ENCODE peak calls at places on chromosomes 16 and 17, in eight cellular contexts. E is breast epithelium, P is transverse colon, T is sigmoid colon, V is H1, X is body of pancreas, Z is testis, C is IMR-90. I is an unnamed sample.

GRCh38 chr16:87970206-87970605 is 19.0 kb downstream of the BANP start:
- DNase-seq in C (peak), P (no peak), E (no peak), T (no peak), X (no peak), Z (no peak), V (no peak), I (no peak)

GRCh38 chr17:5164465-5164864 is 27.2 kb downstream of the ZNF594 start:
- DNase-seq in V (no peak), Z (no peak), E (no peak), T (no peak), X (no peak), C (no peak), P (no peak), I (no peak)

GRCh38 chr17:73513426-73513825 is 130.8 kb downstream of the SDK2 start:
- DNase-seq in Z (no peak), X (no peak), E (no peak), P (no peak), T (no peak), C (no peak), V (no peak), I (no peak)

GRCh38 chr17:17146791-17147406 is 59.2 kb downstream of the PLD6 start:
- DNase-seq in X (no peak), C (no peak), P (peak), V (no peak), Z (no peak), E (no peak), T (no peak), I (no peak)

GRCh38 chr17:63398680-63399079 is 47.4 kb downstream of the CYB561 start:
- DNase-seq in V (no peak), E (no peak), P (no peak), C (peak), T (no peak), Z (no peak), X (no peak), I (no peak)

GRCh38 chr17:35068249-35068648 is 4.7 kb upstream of the RFFL start:
- DNase-seq in V (no peak), P (no peak), E (no peak), Z (no peak), C (no peak), X (no peak), T (no peak), I (no peak)

GRCh38 chr17:12691173-12691572 is 25.5 kb downstream of the MYOCD start:
- DNase-seq in V (no peak), T (peak), X (peak), P (no peak), E (no peak), C (peak), Z (no peak), I (no peak)

GRCh38 chr17:63635787-63636186 is 13.6 kb downstream of the MAP3K3 start:
- DNase-seq in Z (no peak), C (no peak), V (no peak), P (no peak), E (no peak), X (no peak), T (no peak), I (no peak)

GRCh38 chr17:3475155-3475808 is 515 bp upstream of the ASPA start:
- DNase-seq in P (no peak), C (no peak), T (no peak), E (no peak), Z (no peak), V (no peak), X (no peak), I (no peak)

GRCh38 chr17:45218895-45219661 is 2.6 kb upstream of the FMNL1 start:
- DNase-seq in Z (peak), X (peak), T (peak), C (peak), V (no peak), E (peak), P (peak), I (peak)

GRCh38 chr16:2471016-2471652 is at the start of gene NTN3:
- DNase-seq in C (no peak), P (no peak), V (no peak), Z (no peak), E (no peak), X (no peak), T (no peak), I (no peak)

GRCh38 chr17:38749222-38750043 is 1.3 kb upstream of the PCGF2 start:
- DNase-seq in Z (peak), T (peak), E (peak), V (no peak), C (peak), P (peak), X (peak), I (peak)

GRCh38 chr17:44205962-44206824 is 6.5 kb upstream of the ATXN7L3 start:
- DNase-seq in E (no peak), P (no peak), Z (no peak), C (no peak), T (no peak), X (no peak), V (no peak), I (no peak)

GRCh38 chr17:44202756-44203155 is 3.1 kb upstream of the ATXN7L3 start:
- DNase-seq in T (no peak), X (no peak), E (no peak), P (no peak), Z (no peak), V (no peak), C (no peak), I (no peak)

GRCh38 chr17:44206825-44207155 is 7.1 kb upstream of the ATXN7L3 start:
- DNase-seq in Z (no peak), X (no peak), C (no peak), E (no peak), V (no peak), T (no peak), P (no peak), I (no peak)

GRCh38 chr17:44203731-44204452 is 4.2 kb upstream of the ATXN7L3 start:
- DNase-seq in X (peak), Z (no peak), V (no peak), E (no peak), C (peak), T (no peak), P (peak), I (no peak)

DNA sequence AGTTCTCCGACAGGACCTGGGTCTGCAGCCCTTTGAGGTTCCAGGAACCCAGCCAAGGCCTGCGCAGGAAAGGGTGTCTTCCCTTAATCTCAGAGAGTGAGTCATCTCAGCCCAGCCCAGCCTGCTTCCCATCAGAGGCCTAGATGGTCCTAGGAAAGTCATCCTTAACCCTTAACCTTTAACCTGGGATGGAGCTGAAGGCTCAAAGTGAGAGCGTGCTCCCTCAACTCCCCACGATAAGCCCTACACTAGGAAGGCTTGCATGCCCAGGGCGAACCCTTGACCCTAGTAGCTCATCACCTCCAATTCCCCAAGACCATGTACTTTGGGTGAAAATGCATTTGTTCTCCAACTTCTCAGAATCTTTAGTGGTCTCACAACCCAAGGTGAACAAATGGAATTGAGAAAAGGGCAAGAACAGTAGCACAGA is 4.8 kb upstream of the ATXN7L3 start:
- DNase-seq in V (no peak), T (no peak), E (no peak), Z (no peak), P (no peak), C (peak), X (no peak), I (no peak)
- TF ChIP-seq POLR2A in V (no peak), T (no peak), E (no peak), Z (no peak), P (no peak), C (no peak), X (no peak), I (no peak)

DNA sequence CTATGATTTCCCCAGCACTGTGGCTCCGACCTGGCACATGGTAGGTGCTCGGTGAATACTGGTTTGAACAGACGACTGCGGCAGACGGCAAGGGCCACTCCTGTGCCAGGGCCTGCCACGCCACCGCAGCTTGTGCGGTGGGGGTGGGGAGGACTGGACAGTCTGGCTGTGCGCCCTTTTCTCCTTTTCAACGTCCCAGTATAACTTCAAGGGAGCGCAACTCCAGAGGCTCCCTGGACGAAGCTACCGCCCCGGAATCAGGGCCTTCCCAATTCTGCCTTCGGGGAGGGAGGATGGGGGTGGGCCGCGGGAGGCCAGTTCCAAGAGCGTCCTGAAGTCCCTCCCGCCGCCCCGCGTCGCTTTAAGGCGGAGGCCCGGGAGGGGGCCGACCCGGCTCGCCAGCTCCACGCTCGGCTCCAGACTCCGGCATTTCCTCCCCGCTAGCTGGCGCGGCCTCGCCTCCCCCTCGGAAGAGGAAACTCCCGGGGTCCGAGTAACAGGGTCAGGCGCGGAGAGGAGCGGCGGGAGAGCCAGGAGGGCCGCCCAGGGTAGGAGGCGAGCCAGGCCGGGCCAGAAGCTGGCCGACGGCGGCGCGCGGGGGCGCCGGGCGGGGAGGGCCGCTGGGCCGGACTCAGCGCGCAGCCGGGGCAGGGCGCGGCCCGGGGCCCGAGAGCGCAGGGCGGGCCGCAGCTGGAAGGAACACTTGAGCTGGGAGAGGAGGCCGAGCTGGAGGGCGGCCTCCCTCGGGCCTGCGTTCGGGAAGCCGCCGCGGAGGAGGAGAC is at the start of gene ITPRIPL2:
- DNase-seq in X (peak), T (peak), V (no peak), E (peak), P (peak), C (peak), Z (peak), I (no peak)
- TF ChIP-seq POLR2A in X (peak), T (peak), V (no peak), E (peak), P (peak), C (peak), Z (no peak), I (peak)

GRCh38 chr17:77957869-77958715 is at the start of gene TNRC6C:
- DNase-seq in E (peak), X (peak), C (peak), V (peak), T (peak), Z (peak), P (peak), I (peak)
- TF ChIP-seq POLR2A in E (peak), X (peak), C (peak), V (peak), T (peak), Z (peak), P (peak), I (peak)

DNA sequence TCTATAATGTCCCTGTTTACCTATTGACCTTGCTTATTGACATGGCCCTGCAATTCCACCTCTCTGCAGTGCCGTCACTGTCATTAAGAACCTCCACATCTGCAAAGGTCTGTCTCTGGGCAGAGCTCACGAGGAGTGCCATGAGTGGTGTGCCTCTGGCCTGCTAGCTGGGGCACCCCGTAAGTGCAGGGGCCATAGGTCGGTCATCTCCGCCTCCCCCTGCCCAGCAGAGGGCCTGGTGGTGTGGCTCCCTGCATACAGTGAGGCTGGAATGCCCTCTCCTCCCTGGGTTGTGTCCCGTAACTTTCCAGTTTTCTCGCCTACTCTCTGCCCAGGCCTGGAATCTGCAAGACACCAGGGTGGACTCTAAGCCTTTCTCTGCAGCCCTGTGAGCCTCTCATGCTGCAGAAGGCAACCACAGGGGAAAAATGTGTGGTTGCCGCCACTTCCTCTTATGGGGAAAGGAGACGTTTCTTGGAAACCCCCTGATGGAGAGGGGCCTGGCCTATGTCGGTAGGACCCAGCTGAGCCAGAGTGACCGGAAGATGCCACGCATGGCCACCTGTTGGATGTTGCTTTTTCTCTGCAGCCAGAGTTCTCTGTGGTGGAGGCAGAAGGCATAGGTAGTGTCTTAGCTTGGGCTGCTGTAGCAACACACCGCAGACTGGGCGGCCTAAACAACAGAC is 2.7 kb upstream of the SNX20 start:
- DNase-seq in V (no peak), E (no peak), C (no peak), X (peak), P (peak), Z (no peak), T (no peak), I (no peak)
- TF ChIP-seq POLR2A in V (no peak), E (no peak), C (no peak), X (no peak), P (no peak), Z (no peak), T (no peak), I (no peak)

GRCh38 chr16:50739031-50739430 is 2.9 kb upstream of the CYLD start:
- DNase-seq in E (no peak), C (no peak), V (no peak), T (no peak), Z (no peak), P (no peak), X (no peak), I (no peak)

GRCh38 chr16:50735629-50736122 is 6.2 kb upstream of the CYLD start:
- DNase-seq in E (no peak), X (no peak), V (no peak), P (no peak), T (no peak), C (no peak), Z (no peak), I (no peak)

GRCh38 chr16:50737420-50737959 is 4.4 kb upstream of the CYLD start:
- DNase-seq in E (no peak), C (peak), T (no peak), P (no peak), V (no peak), Z (no peak), X (no peak), I (no peak)

GRCh38 chr16:50733468-50733867 is 8.4 kb upstream of the CYLD start:
- DNase-seq in E (no peak), X (no peak), V (no peak), T (no peak), P (no peak), C (no peak), Z (no peak), I (no peak)

DNA sequence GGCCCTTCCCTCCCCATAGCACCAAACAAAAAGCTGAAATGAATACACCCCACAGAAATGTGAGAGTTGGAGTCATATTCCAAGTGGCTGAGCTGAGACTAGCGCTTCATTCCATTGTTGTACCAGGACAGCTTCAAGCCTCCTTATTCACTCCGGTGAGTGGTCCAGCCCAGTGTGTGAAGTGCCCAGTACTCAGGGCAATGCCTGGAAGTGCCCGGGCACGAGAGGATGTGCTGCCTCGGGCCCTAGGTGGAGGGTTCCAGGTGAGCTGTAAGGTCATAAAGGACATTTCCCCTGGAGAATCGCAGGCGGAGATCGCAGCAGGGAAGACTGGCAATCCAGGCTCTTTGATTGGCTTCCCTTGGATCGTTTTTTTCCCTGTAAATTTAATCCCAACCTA is 5.4 kb upstream of the CYLD start:
- DNase-seq in X (no peak), C (no peak), T (no peak), Z (no peak), P (no peak), V (no peak), E (no peak), I (no peak)
- TF ChIP-seq POLR2A in X (no peak), C (no peak), T (no peak), Z (no peak), P (no peak), V (no peak), E (no peak), I (no peak)

I was measured in H54.